ENCODE peak calls at places on chromosomes 4 and X, in five cellular contexts. A is progenitor cell of endocrine pancreas, I is heart left ventricle, R is AG04449, V is omental fat pad. D is an unnamed sample.

GRCh38 chr4:147769386-147769785 is 37.5 kb downstream of the ARHGAP10 start:
- DNase-seq in A (no peak), I (no peak), R (no peak), V (no peak), D (no peak)

GRCh38 chr4:114386637-114387233 is 211.9 kb upstream of the UGT8 start:
- DNase-seq in A (no peak), I (no peak), R (no peak), V (no peak), D (peak)

GRCh38 chrX:101693476-101693875 is 33.8 kb upstream of the ARMCX2 start:
- DNase-seq in A (no peak), I (no peak), R (no peak), V (no peak), D (no peak)

GRCh38 chr4:79049840-79050520 is 110.7 kb upstream of the PAQR3 start:
- DNase-seq in A (no peak), I (no peak), R (no peak), V (no peak), D (no peak)

GRCh38 chr4:57020467-57021101 is 41.9 kb downstream of the POLR2B start:
- DNase-seq in A (no peak), I (no peak), R (peak), V (no peak), D (no peak)

GRCh38 chrX:10189317-10190268 is 32.8 kb downstream of the CLCN4 start:
- DNase-seq in A (peak), I (peak), R (no peak), V (peak), D (peak)

GRCh38 chr4:182680196-182680771 is 236.9 kb downstream of the DCTD start:
- DNase-seq in A (no peak), I (peak), R (no peak), V (no peak), D (no peak)

GRCh38 chr4:948101-948935 is 16.1 kb downstream of the TMEM175 start:
- DNase-seq in A (peak), I (peak), R (no peak), V (no peak), D (no peak)

GRCh38 chr4:38154681-38155588 is 194.7 kb downstream of the PTTG2 start:
- DNase-seq in A (no peak), I (peak), R (no peak), V (no peak), D (no peak)

GRCh38 chrX:68433981-68434299 is 645 bp upstream of the OPHN1 start:
- DNase-seq in A (no peak), I (no peak), R (no peak), V (no peak), D (no peak)

GRCh38 chr4:90349632-90350031 is 222.4 kb downstream of the CCSER1 start:
- DNase-seq in A (no peak), I (no peak), R (no peak), V (no peak), D (no peak)

GRCh38 chrX:135931644-135932487 is 38.4 kb downstream of the SAGE1 start:
- DNase-seq in A (peak), I (no peak), R (no peak), V (no peak), D (peak)

GRCh38 chr4:102230194-102230593 is 115.1 kb downstream of the SLC39A8 start:
- DNase-seq in A (no peak), I (no peak), R (no peak), V (no peak), D (no peak)

GRCh38 chr4:74117024-74117534 is 18.1 kb upstream of the CXCL2 start:
- DNase-seq in A (no peak), I (peak), R (peak), V (no peak), D (no peak)

GRCh38 chr4:10746371-10747143 is 62.0 kb upstream of the CLNK start:
- DNase-seq in A (no peak), I (peak), R (no peak), V (no peak), D (no peak)

GRCh38 chr4:48112017-48112667 is 21.9 kb downstream of the TXK start:
- DNase-seq in A (no peak), I (no peak), R (no peak), V (no peak), D (no peak)

GRCh38 chr4:48105230-48105629 is 28.8 kb downstream of the TXK start:
- DNase-seq in A (no peak), I (no peak), R (no peak), V (no peak), D (no peak)

GRCh38 chr4:48110452-48110978 is 23.5 kb downstream of the TXK start:
- DNase-seq in A (no peak), I (no peak), R (no peak), V (no peak), D (no peak)

GRCh38 chr4:48108309-48109073 is 25.6 kb downstream of the TXK start:
- DNase-seq in A (no peak), I (no peak), R (no peak), V (no peak), D (no peak)

GRCh38 chr4:48109413-48110263 is 24.4 kb downstream of the TXK start:
- DNase-seq in A (no peak), I (no peak), R (no peak), V (no peak), D (peak)
- TF ChIP-seq CTCF in A (peak), I (peak), R (peak), V (no peak), D (peak)

GRCh38 chrX:11589573-11590110 is 76.1 kb downstream of the ARHGAP6 start:
- DNase-seq in A (no peak), I (no peak), R (no peak), V (no peak), D (no peak)
- TF ChIP-seq CTCF in A (no peak), I (no peak), R (no peak), V (no peak), D (no peak)

DNA sequence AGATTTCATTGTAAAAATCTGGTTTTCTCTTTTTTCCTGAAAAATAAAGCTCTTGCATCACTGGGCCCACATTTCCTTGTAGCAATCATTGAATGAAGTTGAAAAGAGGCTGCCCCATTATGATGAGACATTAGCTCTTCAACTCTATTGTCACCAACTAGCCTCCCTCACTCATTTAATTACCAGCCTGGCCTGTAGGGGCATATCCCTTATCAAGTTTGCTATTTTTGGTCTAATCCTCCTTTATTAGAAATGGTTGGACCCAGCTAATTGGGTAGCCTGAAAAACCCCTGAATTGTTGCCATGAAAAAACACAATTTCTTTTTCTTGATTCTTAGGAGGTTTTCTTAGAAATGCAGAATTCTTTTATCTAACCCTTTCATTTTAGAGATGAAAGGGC is 164.6 kb upstream of the CASK start:
- DNase-seq in A (no peak), I (no peak), R (no peak), V (no peak), D (no peak)
- TF ChIP-seq CTCF in A (no peak), I (no peak), R (no peak), V (no peak), D (no peak)

GRCh38 chr4:184907216-184907615 is 81.4 kb upstream of the ACSL1 start:
- DNase-seq in A (no peak), I (no peak), R (no peak), V (no peak), D (no peak)
- TF ChIP-seq CTCF in A (no peak), I (peak), R (no peak), V (no peak), D (peak)